ENCODE peak calls at places on chromosomes 1 and 21, in nine cellular contexts. C is GM23248, S is PC-3, M is HCT116, A is SK-N-SH, J is OCI-LY7, P is GM23338, I is PC-9, K is MM.1S. V is an unnamed sample. For H3K9me2, the result is how much of the 10 kb centered on the place peaks cover.

GRCh38 chr1:231337043-231337471 is 595 bp downstream of the EXOC8 start:
- DNase-seq in M (no peak), S (no peak), C (no peak), J (no peak), K (peak), A (peak), I (no peak), P (peak), V (no peak)

GRCh38 chr1:18569811-18570545 is 60.7 kb upstream of the PAX7 start:
- DNase-seq in P (peak), J (no peak), K (no peak), C (no peak), A (peak), S (no peak), M (no peak), I (no peak), V (no peak)

GRCh38 chr1:189859385-189859977 is 618.2 kb downstream of the BRINP3 start:
- DNase-seq in P (peak), J (peak), C (no peak), K (peak), M (peak), A (peak), I (peak), S (peak), V (peak)

GRCh38 chr1:233549917-233550316 is 64.0 kb upstream of the KCNK1 start:
- DNase-seq in P (no peak), K (no peak), M (no peak), S (peak), I (no peak), A (no peak), J (no peak), C (no peak), V (no peak)

GRCh38 chr1:225877570-225877969 is 4.6 kb downstream of the TMEM63A start:
- DNase-seq in K (peak), S (peak), C (peak), J (peak), I (peak), M (no peak), A (peak), P (peak), V (peak)

GRCh38 chr1:22507582-22507981 is 55.7 kb upstream of the EPHA8 start:
- DNase-seq in I (no peak), J (no peak), A (no peak), C (no peak), S (no peak), M (no peak), P (no peak), K (no peak), V (no peak)

GRCh38 chr1:33272930-33273329 is 16.6 kb downstream of the ZNF362 start:
- DNase-seq in K (no peak), A (no peak), S (no peak), C (no peak), I (no peak), M (no peak), J (no peak), P (no peak), V (no peak)

GRCh38 chr1:77096496-77097255 is 122.6 kb downstream of the PIGK start:
- DNase-seq in S (no peak), P (no peak), A (no peak), K (no peak), M (no peak), C (no peak), J (no peak), I (no peak), V (no peak)

GRCh38 chr1:56302878-56303277 is 276.5 kb downstream of the PLPP3 start:
- DNase-seq in C (peak), A (no peak), P (no peak), J (no peak), M (no peak), I (no peak), K (no peak), S (peak), V (no peak)

GRCh38 chr1:231312389-231312788 is 25.3 kb downstream of the EXOC8 start:
- DNase-seq in S (no peak), I (no peak), K (no peak), C (no peak), M (no peak), J (no peak), P (no peak), A (no peak), V (no peak)

GRCh38 chr1:89987170-89987819 is 7.6 kb upstream of the ZNF326 start:
- DNase-seq in K (peak), S (peak), J (peak), A (peak), M (peak), C (peak), P (peak), I (peak), V (peak)

GRCh38 chr1:64140596-64140995 is 62.8 kb upstream of the UBE2U start:
- DNase-seq in K (no peak), S (no peak), A (no peak), I (no peak), P (no peak), C (no peak), M (no peak), J (no peak), V (no peak)

GRCh38 chr1:84433253-84434080 is 35.2 kb downstream of the DNASE2B start:
- DNase-seq in I (peak), S (peak), J (peak), P (peak), K (peak), M (peak), A (peak), C (peak), V (peak)

GRCh38 chr1:230303822-230304221 is 122.3 kb downstream of the PGBD5 start:
- DNase-seq in I (no peak), K (no peak), C (peak), M (no peak), S (peak), A (no peak), J (no peak), P (no peak), V (no peak)

GRCh38 chr1:20358761-20359263 is 68.1 kb downstream of the VWA5B1 start:
- DNase-seq in K (no peak), I (peak), A (peak), J (no peak), P (no peak), C (peak), S (peak), M (no peak), V (peak)

GRCh38 chr1:15833842-15834405 is 13.6 kb upstream of the SPEN start:
- DNase-seq in S (no peak), A (no peak), K (no peak), I (no peak), C (peak), J (no peak), P (no peak), M (no peak), V (no peak)

GRCh38 chr1:192559115-192560006 is 16.2 kb upstream of the RGS1 start:
- DNase-seq in M (peak), C (peak), P (no peak), A (no peak), I (no peak), K (no peak), J (no peak), S (peak), V (peak)

GRCh38 chr1:229410692-229411433 is 23.0 kb downstream of the ACTA1 start:
- DNase-seq in S (peak), A (peak), M (no peak), K (peak), C (peak), P (peak), J (no peak), I (peak), V (peak)

GRCh38 chr1:7401814-7402547 is 369.1 kb upstream of the VAMP3 start:
- DNase-seq in I (peak), K (no peak), S (peak), C (peak), J (no peak), M (peak), A (peak), P (peak), V (peak)

GRCh38 chr1:90411155-90411554 is 305.9 kb downstream of the BARHL2 start:
- DNase-seq in M (no peak), J (no peak), P (no peak), K (no peak), C (no peak), I (no peak), A (no peak), S (no peak), V (peak)

GRCh38 chr1:54610048-54610447 is 13.3 kb downstream of the FAM151A start:
- DNase-seq in S (no peak), M (no peak), A (no peak), K (no peak), J (no peak), C (peak), I (peak), P (peak), V (peak)

GRCh38 chr1:56923207-56923606 is 42.6 kb downstream of the C8B start:
- DNase-seq in K (no peak), S (no peak), P (no peak), J (no peak), M (no peak), A (no peak), I (no peak), C (no peak), V (no peak)

GRCh38 chr1:18575620-18576019 is 55.0 kb upstream of the PAX7 start:
- DNase-seq in K (no peak), M (peak), C (peak), A (peak), S (peak), I (no peak), P (peak), J (peak), V (peak)

GRCh38 chr1:145823565-145824498 is at the start of the genes POLR3C and RNF115:
- DNase-seq in A (peak), C (peak), P (peak), K (peak), S (peak), I (peak), M (peak), J (peak), V (peak)

GRCh38 chr1:181062800-181063428 is 25.6 kb upstream of the IER5 start:
- DNase-seq in C (peak), M (no peak), K (peak), P (no peak), S (no peak), A (no peak), I (no peak), J (no peak), V (no peak)

GRCh38 chr1:87334351-87335174 is 5.9 kb downstream of the LMO4 start:
- DNase-seq in A (peak), M (no peak), C (peak), K (peak), S (peak), J (peak), P (peak), I (no peak), V (peak)

GRCh38 chr1:7229696-7230095 is 444.4 kb downstream of the CAMTA1 start:
- DNase-seq in M (no peak), J (no peak), K (no peak), A (peak), I (no peak), C (peak), S (no peak), P (no peak), V (no peak)

GRCh38 chr1:110986407-110986891 is 22.7 kb upstream of the LRIF1 start:
- DNase-seq in K (no peak), A (no peak), S (no peak), P (no peak), I (no peak), M (no peak), C (no peak), J (no peak), V (no peak)

GRCh38 chr21:45887788-45888187 is 93.8 kb upstream of the COL6A1 start:
- DNase-seq in J (no peak), P (no peak), I (no peak), S (no peak), M (no peak), A (peak), C (no peak), K (no peak), V (no peak)

GRCh38 chr1:37822942-37823865 is 15.2 kb upstream of the YRDC start:
- DNase-seq in K (no peak), C (peak), S (peak), J (no peak), P (no peak), M (no peak), I (no peak), A (no peak), V (no peak)

GRCh38 chr1:28553229-28553930 is 495 bp downstream of the TRNAU1AP start:
- DNase-seq in K (peak), M (no peak), I (peak), A (peak), J (peak), S (peak), P (peak), C (peak), V (peak)

GRCh38 chr1:98661544-98662353 is at the start of gene SNX7:
- DNase-seq in M (peak), S (peak), P (peak), K (peak), A (peak), C (peak), J (no peak), I (peak), V (peak)

GRCh38 chr1:182087304-182087703 is 25.8 kb upstream of the ZNF648 start:
- DNase-seq in J (no peak), C (no peak), P (no peak), M (no peak), S (no peak), I (peak), K (no peak), A (no peak), V (no peak)

GRCh38 chr1:90807329-90807728 is 90.2 kb upstream of the BARHL2 start:
- DNase-seq in C (no peak), K (no peak), M (no peak), A (no peak), I (no peak), P (no peak), S (no peak), J (no peak), V (no peak)

GRCh38 chr1:88117597-88117996 is 566.5 kb upstream of the PKN2 start:
- DNase-seq in M (no peak), I (no peak), K (no peak), S (no peak), P (no peak), J (no peak), C (no peak), A (no peak), V (no peak)

GRCh38 chr1:21857142-21857839 is 45.2 kb downstream of the LDLRAD2 start:
- DNase-seq in S (no peak), A (no peak), M (no peak), P (no peak), K (no peak), C (peak), I (no peak), J (no peak), V (no peak)

GRCh38 chr1:19345391-19345790 is 33.3 kb downstream of the SLC66A1 start:
- DNase-seq in S (no peak), A (no peak), J (no peak), K (no peak), P (no peak), I (no peak), C (no peak), M (no peak), V (no peak)

GRCh38 chr1:11881749-11882441 is 23.1 kb upstream of the NPPB start:
- DNase-seq in P (no peak), K (no peak), I (no peak), J (peak), A (no peak), C (no peak), S (peak), M (no peak), V (no peak)
- H3K9me2 ChIP-seq in P (under half), K (under half), I (under half), J (under half), A (under half), C (under half), S (under half), M (under half), V (under half)

GRCh38 chr1:205714906-205715246 is 34.6 kb upstream of the SLC45A3 start:
- DNase-seq in M (no peak), A (no peak), C (no peak), K (no peak), J (no peak), I (no peak), S (no peak), P (no peak), V (no peak)

GRCh38 chr1:205714190-205714905 is 34.0 kb upstream of the SLC45A3 start:
- DNase-seq in M (no peak), I (no peak), A (no peak), K (no peak), J (no peak), S (peak), P (no peak), C (peak), V (no peak)

GRCh38 chr1:205715628-205716027 is 34.4 kb downstream of the NUCKS1 start:
- DNase-seq in K (no peak), P (no peak), A (no peak), M (no peak), S (no peak), C (no peak), J (no peak), I (no peak), V (no peak)

GRCh38 chr1:205719015-205719414 is 31.0 kb downstream of the NUCKS1 start:
- DNase-seq in K (no peak), M (no peak), A (no peak), P (no peak), S (no peak), C (no peak), J (no peak), I (no peak), V (no peak)

DNA sequence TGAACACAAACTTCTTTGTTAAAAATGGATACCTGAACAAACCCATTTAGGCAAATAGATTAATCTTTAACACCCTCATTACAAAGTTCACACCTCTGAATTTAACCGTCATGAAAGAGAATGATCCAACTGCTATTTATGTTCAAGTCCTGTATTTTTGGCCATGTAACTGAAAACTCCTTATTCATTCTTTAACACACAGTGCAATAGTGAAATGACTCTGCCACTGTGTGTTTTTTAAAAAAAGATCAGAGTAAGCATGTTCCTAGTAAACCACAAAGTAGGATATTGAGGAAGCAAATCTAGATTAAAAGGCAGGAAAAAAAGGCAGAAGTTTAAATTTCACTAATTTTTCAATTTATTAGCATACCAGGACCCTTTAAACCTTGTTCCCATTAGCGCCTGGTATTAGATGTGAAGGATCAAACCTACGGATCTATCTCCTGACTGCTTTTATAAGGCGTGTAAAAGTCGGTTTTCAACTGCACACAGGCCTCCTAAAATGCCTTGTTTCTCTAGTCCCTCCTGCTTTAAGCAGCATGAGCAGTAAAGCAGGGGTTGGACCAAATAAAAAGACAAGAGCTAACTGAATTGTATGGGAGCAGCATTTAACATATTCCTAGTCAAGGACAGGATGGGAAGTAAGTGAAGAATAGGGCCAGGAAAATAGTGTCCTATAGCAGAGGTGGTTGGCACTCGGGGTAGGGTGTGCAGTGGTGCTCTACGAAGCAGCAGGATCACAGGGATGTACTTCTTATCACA is 33.4 kb downstream of the NUCKS1 start:
- DNase-seq in C (no peak), A (no peak), M (no peak), I (no peak), J (no peak), S (no peak), K (no peak), P (no peak), V (no peak)
- H3K9me2 ChIP-seq in C (under half), A (under half), M (under half), I (under half), J (under half), S (under half), K (under half), P (under half), V (under half)

GRCh38 chr1:203046984-203047630 is 20.8 kb downstream of the PPFIA4 start:
- DNase-seq in J (no peak), M (no peak), S (peak), A (no peak), P (no peak), K (no peak), C (peak), I (peak), V (peak)
- H3K9me2 ChIP-seq in J (under half), M (under half), S (under half), A (under half), P (under half), K (under half), C (under half), I (under half), V (under half)

GRCh38 chr1:100713636-100714035 is 5.9 kb upstream of the VCAM1 start:
- DNase-seq in J (no peak), K (no peak), I (peak), C (no peak), A (no peak), P (no peak), M (no peak), S (peak), V (no peak)
- H3K9me2 ChIP-seq in J (under half), K (under half), I (under half), C (under half), A (under half), P (under half), M (under half), S (under half), V (under half)